ENCODE peak calls at places on chromosome X, in five cellular contexts. Z is osteoblast, L is lower lobe of right lung, J is AG08396, E is fibroblast of villous mesenchyme. W is an unnamed sample.

GRCh38 chrX:16579517-16579916 is 70.4 kb upstream of the S100G start:
- DNase-seq in J (no peak), L (no peak), Z (no peak), E (peak; percentile 46), W (no peak)

GRCh38 chrX:115360220-115360781 is 70.8 kb downstream of the LUZP4 start:
- DNase-seq in Z (peak; percentile 53), J (no peak), E (no peak), L (no peak), W (no peak)

GRCh38 chrX:11724122-11725017 is 33.7 kb upstream of the MSL3 start:
- DNase-seq in J (peak; percentile 29), E (peak; percentile 48), Z (no peak), L (no peak), W (peak; percentile 5)

GRCh38 chrX:9988762-9989161 is 21.6 kb downstream of the CLDN34 start:
- DNase-seq in J (no peak), L (no peak), E (no peak), Z (no peak), W (no peak)

GRCh38 chrX:16771483-16772398 is 14.5 kb upstream of the TXLNG start:
- DNase-seq in Z (no peak), J (no peak), L (no peak), E (peak; percentile 78), W (no peak)

GRCh38 chrX:45352588-45352987 is 151.9 kb upstream of the DIPK2B start:
- DNase-seq in L (no peak), Z (no peak), E (no peak), J (no peak), W (no peak)

GRCh38 chrX:67781132-67781531 is 237.3 kb downstream of the AR start:
- DNase-seq in L (no peak), J (peak; percentile 10), Z (peak; percentile 29), E (no peak), W (no peak)

GRCh38 chrX:34563809-34564208 is 93.3 kb downstream of the TMEM47 start:
- DNase-seq in J (no peak), L (no peak), E (no peak), Z (no peak), W (no peak)

GRCh38 chrX:41600266-41600665 is 88.5 kb upstream of the GPR34 start:
- DNase-seq in E (peak; percentile 35), Z (no peak), L (no peak), J (peak; percentile 43), W (no peak)

GRCh38 chrX:69163936-69164741 is 1.1 kb downstream of the PJA1 start:
- DNase-seq in L (peak; percentile 53), J (peak; percentile 63), E (no peak), Z (no peak), W (peak; percentile 44)

GRCh38 chrX:10677490-10677889 is 57.1 kb upstream of the MID1 start:
- DNase-seq in J (no peak), E (no peak), Z (no peak), L (no peak), W (no peak)

GRCh38 chrX:97743014-97743413 is 859.3 kb downstream of the RPA4 start:
- DNase-seq in Z (no peak), J (no peak), L (no peak), E (no peak), W (no peak)

GRCh38 chrX:26309262-26309661 is 93.3 kb downstream of the MAGEB5 start:
- DNase-seq in E (no peak), L (no peak), J (no peak), Z (no peak), W (no peak)

GRCh38 chrX:153884136-153885076 is 1.6 kb downstream of the L1CAM start:
- DNase-seq in J (no peak), E (no peak), Z (no peak), L (no peak), W (peak; percentile 22)

GRCh38 chrX:49992809-49993208 is 70.4 kb downstream of the CLCN5 start:
- DNase-seq in L (no peak), E (no peak), Z (no peak), J (no peak), W (no peak)

GRCh38 chrX:107574054-107574683 is 54.1 kb upstream of the PRPS1 start:
- DNase-seq in L (no peak), J (no peak), Z (no peak), E (peak; percentile 87), W (no peak)

GRCh38 chrX:136679581-136679980 is 31.6 kb downstream of the CD40LG start:
- DNase-seq in E (no peak), Z (no peak), J (no peak), L (no peak), W (no peak)

GRCh38 chrX:74382613-74383012 is 38.7 kb upstream of the SLC16A2 start:
- DNase-seq in E (peak; percentile 47), Z (peak; percentile 78), J (peak; percentile 71), L (peak; percentile 63), W (peak; percentile 78)

GRCh38 chrX:22760513-22761057 is 239.2 kb upstream of the DDX53 start:
- DNase-seq in E (no peak), L (no peak), Z (no peak), J (no peak), W (no peak)

GRCh38 chrX:74248889-74249288 is 55.1 kb upstream of the ZCCHC13 start:
- DNase-seq in L (no peak), J (no peak), E (peak; percentile 60), Z (peak; percentile 36), W (no peak)

GRCh38 chrX:128078545-128078944 is 26.3 kb upstream of the ACTRT1 start:
- DNase-seq in Z (no peak), E (no peak), L (no peak), J (no peak), W (no peak)

GRCh38 chrX:18158963-18159362 is 61.7 kb downstream of the BEND2 start:
- DNase-seq in L (no peak), J (no peak), Z (no peak), E (no peak), W (no peak)

GRCh38 chrX:96611619-96612362 is 72.9 kb upstream of the DIAPH2 start:
- DNase-seq in L (no peak), J (peak; percentile 21), Z (no peak), E (peak; percentile 32), W (no peak)

GRCh38 chrX:101208152-101208905 is 11.3 kb upstream of the DRP2 start:
- DNase-seq in J (no peak), Z (no peak), L (no peak), E (no peak), W (no peak)

GRCh38 chrX:113726898-113727297 is 857.0 kb upstream of the HTR2C start:
- DNase-seq in Z (no peak), L (no peak), E (peak; percentile 6), J (no peak), W (no peak)

GRCh38 chrX:83508006-83508405 is at the start of gene POU3F4:
- DNase-seq in L (no peak), Z (no peak), E (no peak), J (peak; percentile 21), W (peak; percentile 83)

GRCh38 chrX:32591589-32591988 is 619.8 kb downstream of the DMD start:
- DNase-seq in Z (no peak), E (no peak), J (no peak), L (no peak), W (no peak)

GRCh38 chrX:111131572-111131971 is 35.6 kb downstream of the PAK3 start:
- DNase-seq in Z (no peak), L (no peak), E (peak; percentile 57), J (peak; percentile 9), W (no peak)

GRCh38 chrX:16418650-16419049 is 231.3 kb upstream of the S100G start:
- DNase-seq in L (no peak), Z (no peak), E (no peak), J (no peak), W (no peak)

GRCh38 chrX:75151828-75152592 is 4.1 kb downstream of the ABCB7 start:
- DNase-seq in E (no peak), L (no peak), Z (no peak), J (no peak), W (no peak)

GRCh38 chrX:43718546-43718945 is 62.4 kb downstream of the MAOA start:
- DNase-seq in Z (no peak), J (no peak), L (no peak), E (no peak), W (no peak)

GRCh38 chrX:150913511-150913910 is 15.0 kb upstream of the CD99L2 start:
- DNase-seq in J (no peak), L (no peak), Z (no peak), E (peak; percentile 42), W (no peak)

GRCh38 chrX:104420907-104421306 is 145.1 kb upstream of the IL1RAPL2 start:
- DNase-seq in E (peak; percentile 38), L (no peak), Z (no peak), J (no peak), W (no peak)

GRCh38 chrX:153763298-153763932 is 634 bp upstream of the PLXNB3 start:
- DNase-seq in J (no peak), Z (peak; percentile 72), L (no peak), E (no peak), W (no peak)

GRCh38 chrX:95703696-95704095 is 980.9 kb upstream of the DIAPH2 start:
- DNase-seq in L (no peak), Z (no peak), E (no peak), J (peak; percentile 1), W (no peak)

GRCh38 chrX:150034788-150035187 is 96.5 kb upstream of the EOLA2 start:
- DNase-seq in L (no peak), Z (no peak), E (no peak), J (no peak), W (no peak)